ENCODE peak calls at places on chromosomes 11 and 22, in four cellular contexts. P is PC-3, X is MM.1S, D is HCT116. N is an unnamed sample.
A peak's percentile ranks its signal among the peaks of the same experiment; 100 is the strongest.

GRCh38 chr11:125036933-125037332 is 26.2 kb upstream of the SLC37A2 start:
- DNase-seq in P (peak; percentile 82), X (peak; percentile 65), D (no peak), N (no peak)

GRCh38 chr11:88313441-88313840 is 24.1 kb downstream of the CTSC start:
- DNase-seq in P (no peak), X (no peak), D (no peak), N (no peak)

GRCh38 chr11:126485986-126486635 is 130.6 kb downstream of the ST3GAL4 start:
- DNase-seq in P (no peak), X (no peak), D (no peak), N (no peak)

GRCh38 chr11:66457826-66458225 is 8.9 kb upstream of the PELI3 start:
- DNase-seq in P (no peak), X (no peak), D (no peak), N (no peak)

GRCh38 chr11:69889400-69890372 is 70.5 kb upstream of the FGF3 start:
- DNase-seq in P (no peak), X (no peak), D (no peak), N (no peak)

GRCh38 chr11:125887373-125888324 is at the start of gene HYLS1:
- DNase-seq in P (peak; percentile 99), X (peak; percentile 99), D (peak; percentile 92), N (peak; percentile 49)

GRCh38 chr22:17106785-17107546 is 14.2 kb downstream of the TMEM121B start:
- DNase-seq in P (no peak), X (no peak), D (no peak), N (no peak)

GRCh38 chr11:88179966-88180629 is 4.9 kb upstream of the RAB38 start:
- DNase-seq in P (peak; percentile 78), X (no peak), D (no peak), N (peak; percentile 80)

GRCh38 chr22:44249376-44250147 is 63.2 kb downstream of the SHISAL1 start:
- DNase-seq in P (no peak), X (no peak), D (no peak), N (no peak)

GRCh38 chr11:72808415-72808814 is 5.8 kb upstream of the ATG16L2 start:
- DNase-seq in P (no peak), X (no peak), D (no peak), N (no peak)

GRCh38 chr11:72591785-72592490 is 82.3 kb downstream of the PDE2A start:
- DNase-seq in P (no peak), X (peak; percentile 76), D (no peak), N (no peak)

GRCh38 chr11:134607963-134608750 is 196.1 kb upstream of the B3GAT1 start:
- DNase-seq in P (no peak), X (no peak), D (no peak), N (no peak)

GRCh38 chr11:66891849-66892660 is 35.2 kb downstream of the LRFN4 start:
- DNase-seq in P (peak; percentile 99), X (peak; percentile 47), D (peak; percentile 96), N (peak; percentile 96)

GRCh38 chr22:49906799-49907290 is 11.4 kb downstream of the ALG12 start:
- DNase-seq in P (no peak), X (no peak), D (no peak), N (no peak)

GRCh38 chr11:120908521-120909181 is 115.3 kb upstream of the TBCEL start:
- DNase-seq in P (no peak), X (no peak), D (no peak), N (no peak)

GRCh38 chr22:46537946-46538815 is 761 bp upstream of the CELSR1 start:
- DNase-seq in P (peak; percentile 37), X (no peak), D (no peak), N (no peak)

GRCh38 chr11:12123177-12123576 is 12.8 kb downstream of the MICAL2 start:
- DNase-seq in P (no peak), X (no peak), D (no peak), N (no peak)

GRCh38 chr11:62145261-62145871 is 21.6 kb downstream of the INCENP start:
- DNase-seq in P (no peak), X (no peak), D (no peak), N (no peak)

GRCh38 chr11:126410649-126411048 is 55.2 kb downstream of the ST3GAL4 start:
- DNase-seq in P (no peak), X (no peak), D (no peak), N (no peak)

GRCh38 chr11:79050784-79051183 is 390.0 kb downstream of the TENM4 start:
- DNase-seq in P (no peak), X (no peak), D (no peak), N (no peak)

GRCh38 chr11:43924112-43924855 is 18.2 kb upstream of the C11orf96 start:
- DNase-seq in P (no peak), X (no peak), D (no peak), N (no peak)
- TF ChIP-seq CTCF in P (no peak), X (no peak), D (peak; percentile 36), N (no peak)

GRCh38 chr22:19149047-19149883 is 827 bp downstream of the GSC2 start:
- DNase-seq in P (no peak), X (no peak), D (no peak), N (no peak)
- H2AFZ ChIP-seq in P (no peak overlapping the region), X (no peak overlapping the region), D (no peak overlapping the region), N (peak overlapping the region; percentile 33)

DNA sequence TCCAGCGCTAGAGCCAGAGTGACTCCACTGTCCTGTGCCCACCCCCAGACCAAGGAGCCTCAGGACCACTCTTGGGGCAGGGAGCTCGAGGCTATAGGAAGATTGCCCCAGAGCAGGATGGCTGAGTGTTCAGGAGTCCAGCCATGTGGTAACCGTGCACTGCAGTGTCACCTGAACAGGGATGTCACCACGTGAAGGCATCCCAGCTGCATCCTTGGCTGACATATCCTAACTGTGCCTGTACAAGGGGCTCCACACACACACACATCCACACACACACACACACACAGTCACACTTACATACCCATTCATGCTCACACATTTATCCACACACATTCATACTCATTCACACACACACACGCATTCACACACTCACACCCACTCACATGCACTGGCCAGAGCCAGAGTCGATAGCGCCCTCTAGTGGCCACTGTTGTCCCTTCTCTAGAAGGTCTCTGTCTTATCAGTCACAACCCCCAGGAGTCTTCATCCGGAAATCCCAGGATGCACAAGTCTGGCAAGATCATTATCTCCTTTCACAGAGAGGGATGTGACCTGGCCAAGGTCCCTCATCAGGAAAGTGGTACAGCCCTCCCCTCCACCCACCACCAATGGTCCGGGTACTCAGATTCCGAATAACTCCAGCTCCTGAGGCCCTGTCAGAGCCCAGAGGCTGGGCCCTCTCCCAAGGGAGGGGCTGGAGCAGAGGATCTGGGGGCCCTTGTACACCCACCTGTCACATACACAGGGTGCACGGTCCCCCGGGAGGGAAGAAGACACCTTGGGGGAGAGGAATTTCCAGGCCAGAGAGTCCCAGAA is 55.1 kb downstream of the IGLL5 start:
- DNase-seq in P (peak; percentile 66), X (peak; percentile 91), D (peak; percentile 59), N (peak; percentile 19)
- TF ChIP-seq CTCF in P (peak; percentile 88), X (peak; percentile 98), D (peak; percentile 93), N (peak; percentile 95)

DNA sequence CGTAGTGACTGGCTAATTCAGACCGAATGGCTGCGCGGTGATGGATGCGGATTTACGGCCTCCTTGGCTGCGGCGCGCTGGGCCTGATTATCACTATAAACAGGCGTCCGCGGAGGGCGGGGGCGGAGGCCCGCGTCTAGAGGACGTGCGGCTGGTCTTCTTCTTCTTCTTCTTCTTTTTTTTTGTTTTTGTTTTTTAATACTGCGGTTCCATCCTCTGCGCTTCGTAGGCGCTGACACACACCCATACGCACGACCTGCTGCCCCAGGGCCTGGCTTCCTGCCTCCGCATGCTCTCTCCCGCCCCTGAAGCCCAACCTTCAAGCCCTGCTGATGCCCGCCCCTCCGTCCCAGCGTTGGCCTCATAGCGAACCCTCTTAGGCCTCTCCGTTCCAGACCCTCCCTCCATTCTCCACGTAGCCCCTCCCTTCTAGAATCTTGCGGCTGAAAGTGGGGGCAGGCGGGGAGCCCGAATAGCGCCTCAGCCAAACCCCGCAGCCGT is 2.7 kb upstream of the SLC6A5 start:
- DNase-seq in P (no peak), X (no peak), D (no peak), N (no peak)
- H2AFZ ChIP-seq in P (no peak overlapping the region), X (no peak overlapping the region), D (no peak overlapping the region), N (no peak overlapping the region)

DNA sequence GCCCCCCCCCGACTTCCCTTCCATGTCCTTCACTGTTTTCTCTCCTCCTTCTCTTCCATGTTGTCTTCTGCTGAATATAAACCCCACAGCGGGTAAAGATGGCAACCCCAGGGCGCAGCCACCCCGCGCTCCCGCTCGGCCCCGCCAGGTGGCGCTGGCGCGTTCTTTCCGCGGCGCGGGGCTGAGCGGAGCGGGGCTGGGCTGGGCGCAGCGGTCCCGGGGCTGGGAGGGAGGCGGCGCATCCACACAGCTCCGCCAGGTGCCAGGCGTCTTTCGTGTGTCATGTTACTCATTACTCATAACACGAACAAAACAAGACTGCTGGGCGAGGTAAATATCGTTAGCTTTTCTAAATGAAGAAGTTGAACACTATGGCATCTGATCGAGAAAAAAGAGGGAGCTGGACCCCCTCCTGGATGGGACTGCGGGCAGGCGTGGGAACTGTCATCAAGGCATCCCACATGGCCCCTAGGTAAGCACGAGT is 321.2 kb downstream of the NTM start:
- DNase-seq in P (peak; percentile 12), X (peak; percentile 63), D (no peak), N (no peak)
- TF ChIP-seq CTCF in P (peak; percentile 57), X (peak; percentile 57), D (peak; percentile 7), N (peak; percentile 70)